ENCODE peak calls at places on chromosome 4, in nine cellular contexts. One of them, this sample, is unnamed.
A peak's percentile ranks its signal among the peaks of the same experiment; 100 is the strongest.

GRCh38 chr4:139607302-139608060 is 51.5 kb upstream of the SETD7 start:
- DNase-seq in vagina: no peak
- DNase-seq in stomach: no peak
- DNase-seq in thyroid gland: no peak
- DNase-seq in esophagus muscularis mucosa: no peak
- DNase-seq in ovary: no peak
- DNase-seq in A549: no peak
- DNase-seq in tibial nerve: no peak
- DNase-seq in sigmoid colon: no peak
- DNase-seq in this sample: no peak

GRCh38 chr4:82528868-82529267 is 32.9 kb downstream of the TMEM150C start:
- DNase-seq in stomach: no peak
- DNase-seq in ovary: no peak
- DNase-seq in tibial nerve: no peak
- DNase-seq in vagina: no peak
- DNase-seq in thyroid gland: no peak
- DNase-seq in A549: no peak
- DNase-seq in sigmoid colon: no peak
- DNase-seq in esophagus muscularis mucosa: no peak
- DNase-seq in this sample: no peak

GRCh38 chr4:110681381-110681780 is 58.5 kb upstream of the PITX2 start:
- DNase-seq in esophagus muscularis mucosa: no peak
- DNase-seq in sigmoid colon: no peak
- DNase-seq in vagina: no peak
- DNase-seq in tibial nerve: no peak
- DNase-seq in A549: no peak
- DNase-seq in stomach: no peak
- DNase-seq in thyroid gland: no peak
- DNase-seq in ovary: no peak
- DNase-seq in this sample: no peak

GRCh38 chr4:108107729-108108382 is 60.9 kb downstream of the LEF1 start:
- DNase-seq in sigmoid colon: no peak
- DNase-seq in thyroid gland: no peak
- DNase-seq in tibial nerve: no peak
- DNase-seq in stomach: no peak
- DNase-seq in ovary: no peak
- DNase-seq in esophagus muscularis mucosa: no peak
- DNase-seq in vagina: no peak
- DNase-seq in A549: no peak
- DNase-seq in this sample: no peak

GRCh38 chr4:7929530-7929951 is 10.1 kb downstream of the AFAP1 start:
- DNase-seq in esophagus muscularis mucosa: peak; percentile 91
- DNase-seq in sigmoid colon: peak; percentile 66
- DNase-seq in tibial nerve: no peak
- DNase-seq in thyroid gland: peak; percentile 88
- DNase-seq in stomach: peak; percentile 56
- DNase-seq in vagina: no peak
- DNase-seq in A549: no peak
- DNase-seq in ovary: no peak
- DNase-seq in this sample: peak; percentile 63

GRCh38 chr4:174274436-174274835 is 9.0 kb downstream of the FBXO8 start:
- DNase-seq in esophagus muscularis mucosa: no peak
- DNase-seq in ovary: no peak
- DNase-seq in A549: no peak
- DNase-seq in tibial nerve: no peak
- DNase-seq in sigmoid colon: no peak
- DNase-seq in stomach: no peak
- DNase-seq in thyroid gland: no peak
- DNase-seq in vagina: no peak
- DNase-seq in this sample: no peak

GRCh38 chr4:4428966-4429875 is 42.3 kb downstream of the NSG1 start:
- DNase-seq in ovary: no peak
- DNase-seq in sigmoid colon: no peak
- DNase-seq in thyroid gland: no peak
- DNase-seq in A549: no peak
- DNase-seq in tibial nerve: no peak
- DNase-seq in esophagus muscularis mucosa: no peak
- DNase-seq in vagina: peak; percentile 46
- DNase-seq in stomach: no peak
- DNase-seq in this sample: no peak

GRCh38 chr4:211033-211511 is 86.8 kb downstream of the ZNF718 start:
- DNase-seq in esophagus muscularis mucosa: no peak
- DNase-seq in ovary: no peak
- DNase-seq in tibial nerve: no peak
- DNase-seq in A549: no peak
- DNase-seq in vagina: no peak
- DNase-seq in thyroid gland: no peak
- DNase-seq in sigmoid colon: no peak
- DNase-seq in stomach: no peak
- DNase-seq in this sample: no peak

GRCh38 chr4:118957683-118958082 is 69.0 kb downstream of the SYNPO2 start:
- DNase-seq in A549: no peak
- DNase-seq in sigmoid colon: no peak
- DNase-seq in stomach: no peak
- DNase-seq in tibial nerve: peak; percentile 32
- DNase-seq in esophagus muscularis mucosa: peak; percentile 84
- DNase-seq in vagina: no peak
- DNase-seq in ovary: no peak
- DNase-seq in thyroid gland: no peak
- DNase-seq in this sample: no peak

GRCh38 chr4:3376266-3376665 is 65.5 kb upstream of the HGFAC start:
- DNase-seq in ovary: no peak
- DNase-seq in stomach: no peak
- DNase-seq in sigmoid colon: peak; percentile 40
- DNase-seq in A549: no peak
- DNase-seq in tibial nerve: no peak
- DNase-seq in esophagus muscularis mucosa: no peak
- DNase-seq in thyroid gland: no peak
- DNase-seq in vagina: no peak
- DNase-seq in this sample: no peak

GRCh38 chr4:151014521-151015457 is at the start of gene LRBA:
- DNase-seq in A549: peak; percentile 63
- DNase-seq in esophagus muscularis mucosa: peak; percentile 93
- DNase-seq in tibial nerve: peak; percentile 57
- DNase-seq in sigmoid colon: peak; percentile 82
- DNase-seq in stomach: peak; percentile 87
- DNase-seq in vagina: no peak
- DNase-seq in thyroid gland: peak; percentile 91
- DNase-seq in ovary: peak; percentile 74
- DNase-seq in this sample: peak; percentile 95
- TF ChIP-seq CTCF in A549: no peak
- TF ChIP-seq CTCF in esophagus muscularis mucosa: no peak
- TF ChIP-seq CTCF in tibial nerve: no peak
- TF ChIP-seq CTCF in sigmoid colon: no peak
- TF ChIP-seq CTCF in stomach: no peak
- TF ChIP-seq CTCF in vagina: no peak
- TF ChIP-seq CTCF in thyroid gland: no peak
- TF ChIP-seq CTCF in ovary: no peak
- TF ChIP-seq CTCF in this sample: no peak

GRCh38 chr4:77819409-77819835 is 254 bp upstream of the CNOT6L start:
- DNase-seq in stomach: no peak
- DNase-seq in tibial nerve: no peak
- DNase-seq in A549: no peak
- DNase-seq in sigmoid colon: no peak
- DNase-seq in vagina: no peak
- DNase-seq in ovary: no peak
- DNase-seq in esophagus muscularis mucosa: no peak
- DNase-seq in thyroid gland: peak; percentile 40
- DNase-seq in this sample: no peak

GRCh38 chr4:77819836-77820679 is 890 bp upstream of the CNOT6L start:
- DNase-seq in thyroid gland: peak; percentile 93
- DNase-seq in vagina: no peak
- DNase-seq in A549: peak; percentile 59
- DNase-seq in tibial nerve: peak; percentile 91
- DNase-seq in ovary: peak; percentile 93
- DNase-seq in esophagus muscularis mucosa: peak; percentile 96
- DNase-seq in stomach: peak; percentile 95
- DNase-seq in sigmoid colon: peak; percentile 94
- DNase-seq in this sample: peak; percentile 99

GRCh38 chr4:77818667-77819408 is at the start of gene CNOT6L:
- DNase-seq in vagina: no peak
- DNase-seq in sigmoid colon: peak; percentile 87
- DNase-seq in esophagus muscularis mucosa: peak; percentile 95
- DNase-seq in A549: peak; percentile 5
- DNase-seq in stomach: peak; percentile 79
- DNase-seq in thyroid gland: peak; percentile 79
- DNase-seq in ovary: peak; percentile 85
- DNase-seq in tibial nerve: peak; percentile 67
- DNase-seq in this sample: peak; percentile 93

GRCh38 chr4:77820836-77821561 is 1.8 kb upstream of the CNOT6L start:
- DNase-seq in thyroid gland: peak; percentile 5
- DNase-seq in sigmoid colon: no peak
- DNase-seq in A549: no peak
- DNase-seq in tibial nerve: no peak
- DNase-seq in vagina: no peak
- DNase-seq in esophagus muscularis mucosa: no peak
- DNase-seq in stomach: no peak
- DNase-seq in ovary: no peak
- DNase-seq in this sample: no peak

GRCh38 chr4:77821775-77822174 is 2.6 kb upstream of the CNOT6L start:
- DNase-seq in esophagus muscularis mucosa: no peak
- DNase-seq in sigmoid colon: no peak
- DNase-seq in vagina: no peak
- DNase-seq in thyroid gland: no peak
- DNase-seq in stomach: no peak
- DNase-seq in ovary: no peak
- DNase-seq in tibial nerve: no peak
- DNase-seq in A549: no peak
- DNase-seq in this sample: no peak
- TF ChIP-seq POLR2A in esophagus muscularis mucosa: no peak
- TF ChIP-seq POLR2A in sigmoid colon: no peak
- TF ChIP-seq POLR2A in vagina: no peak
- TF ChIP-seq POLR2A in thyroid gland: no peak
- TF ChIP-seq POLR2A in stomach: no peak
- TF ChIP-seq POLR2A in ovary: no peak
- TF ChIP-seq POLR2A in tibial nerve: no peak
- TF ChIP-seq POLR2A in A549: no peak
- TF ChIP-seq POLR2A in this sample: no peak

GRCh38 chr4:24322986-24323385 is 261.4 kb downstream of the DHX15 start:
- DNase-seq in stomach: no peak
- DNase-seq in esophagus muscularis mucosa: peak; percentile 60
- DNase-seq in ovary: no peak
- DNase-seq in thyroid gland: no peak
- DNase-seq in sigmoid colon: no peak
- DNase-seq in vagina: no peak
- DNase-seq in tibial nerve: no peak
- DNase-seq in A549: no peak
- DNase-seq in this sample: no peak

GRCh38 chr4:24322517-24322916 is 261.8 kb downstream of the DHX15 start:
- DNase-seq in A549: no peak
- DNase-seq in thyroid gland: no peak
- DNase-seq in esophagus muscularis mucosa: peak; percentile 87
- DNase-seq in sigmoid colon: no peak
- DNase-seq in vagina: no peak
- DNase-seq in tibial nerve: no peak
- DNase-seq in ovary: no peak
- DNase-seq in stomach: no peak
- DNase-seq in this sample: no peak

GRCh38 chr4:24321637-24322036 is 262.7 kb downstream of the DHX15 start:
- DNase-seq in ovary: no peak
- DNase-seq in esophagus muscularis mucosa: peak; percentile 45
- DNase-seq in sigmoid colon: no peak
- DNase-seq in thyroid gland: no peak
- DNase-seq in A549: no peak
- DNase-seq in vagina: no peak
- DNase-seq in tibial nerve: no peak
- DNase-seq in stomach: no peak
- DNase-seq in this sample: no peak

GRCh38 chr4:24321151-24321550 is 263.2 kb downstream of the DHX15 start:
- DNase-seq in thyroid gland: no peak
- DNase-seq in vagina: no peak
- DNase-seq in sigmoid colon: no peak
- DNase-seq in stomach: no peak
- DNase-seq in ovary: no peak
- DNase-seq in esophagus muscularis mucosa: no peak
- DNase-seq in A549: no peak
- DNase-seq in tibial nerve: no peak
- DNase-seq in this sample: no peak
- H3K4me3 ChIP-seq in thyroid gland: no peak overlapping the region
- H3K4me3 ChIP-seq in vagina: no peak overlapping the region
- H3K4me3 ChIP-seq in sigmoid colon: no peak overlapping the region
- H3K4me3 ChIP-seq in stomach: no peak overlapping the region
- H3K4me3 ChIP-seq in ovary: no peak overlapping the region
- H3K4me3 ChIP-seq in esophagus muscularis mucosa: no peak overlapping the region
- H3K4me3 ChIP-seq in A549: no peak overlapping the region
- H3K4me3 ChIP-seq in tibial nerve: no peak overlapping the region
- H3K4me3 ChIP-seq in this sample: no peak overlapping the region

DNA sequence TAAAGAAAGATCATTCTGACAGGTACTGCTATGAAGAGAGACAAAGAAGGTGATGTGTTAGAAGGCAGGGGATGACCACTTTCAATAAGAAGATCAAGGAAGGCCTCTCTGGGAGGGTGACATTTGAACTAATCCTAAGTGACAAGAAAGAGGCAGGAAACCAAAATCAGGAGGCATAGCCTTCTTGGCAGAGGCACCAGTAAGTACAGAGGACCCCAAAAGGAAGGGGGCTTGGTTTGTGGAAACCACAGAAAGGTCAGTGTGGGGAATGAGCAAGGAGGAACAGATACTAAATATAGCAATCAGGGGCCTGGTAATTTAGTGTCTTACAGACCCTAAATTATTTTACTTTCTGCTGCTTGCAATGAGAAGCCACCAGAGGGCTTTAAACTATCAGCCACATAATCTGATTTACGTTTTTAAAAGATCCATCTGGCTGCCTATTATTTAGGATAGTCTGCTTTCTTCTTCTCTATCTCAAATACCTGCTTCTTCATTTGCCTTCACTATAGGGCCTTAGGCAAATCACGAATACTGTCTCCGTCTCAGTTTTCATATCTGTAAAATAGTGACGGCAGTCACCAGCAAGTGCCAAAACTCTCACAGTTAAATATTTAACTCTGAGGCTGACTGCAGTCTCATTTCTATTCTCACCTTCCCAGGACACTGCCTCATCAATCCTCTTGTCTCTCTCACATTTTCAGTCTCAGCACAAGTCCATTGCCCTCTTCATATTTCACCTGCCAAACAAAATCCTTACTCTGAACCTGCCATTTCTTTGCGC is 16.7 kb downstream of the NR3C2 start:
- DNase-seq in tibial nerve: no peak
- DNase-seq in thyroid gland: no peak
- DNase-seq in A549: no peak
- DNase-seq in esophagus muscularis mucosa: no peak
- DNase-seq in vagina: no peak
- DNase-seq in ovary: no peak
- DNase-seq in stomach: no peak
- DNase-seq in sigmoid colon: no peak
- DNase-seq in this sample: no peak
- TF ChIP-seq CTCF in tibial nerve: no peak
- TF ChIP-seq CTCF in thyroid gland: no peak
- TF ChIP-seq CTCF in A549: no peak
- TF ChIP-seq CTCF in esophagus muscularis mucosa: no peak
- TF ChIP-seq CTCF in vagina: no peak
- TF ChIP-seq CTCF in ovary: no peak
- TF ChIP-seq CTCF in stomach: no peak
- TF ChIP-seq CTCF in sigmoid colon: no peak
- TF ChIP-seq CTCF in this sample: no peak

GRCh38 chr4:24583451-24584174 is 741 bp downstream of the DHX15 start:
- DNase-seq in tibial nerve: peak; percentile 47
- DNase-seq in esophagus muscularis mucosa: no peak
- DNase-seq in sigmoid colon: peak; percentile 80
- DNase-seq in thyroid gland: peak; percentile 41
- DNase-seq in A549: peak; percentile 35
- DNase-seq in ovary: peak; percentile 77
- DNase-seq in vagina: no peak
- DNase-seq in stomach: peak; percentile 46
- DNase-seq in this sample: peak; percentile 88
- TF ChIP-seq POLR2A in tibial nerve: no peak
- TF ChIP-seq POLR2A in esophagus muscularis mucosa: no peak
- TF ChIP-seq POLR2A in sigmoid colon: no peak
- TF ChIP-seq POLR2A in thyroid gland: no peak
- TF ChIP-seq POLR2A in A549: no peak
- TF ChIP-seq POLR2A in ovary: no peak
- TF ChIP-seq POLR2A in vagina: no peak
- TF ChIP-seq POLR2A in stomach: no peak
- TF ChIP-seq POLR2A in this sample: no peak